ENCODE peak calls at places on chromosomes 4 and X, in five cellular contexts. V, I, K, P and T are unnamed samples.

GRCh38 chrX:2766921-2767320 is 15.1 kb downstream of the XG start:
- DNase-seq in I (no peak), K (peak), V (no peak), P (no peak), T (peak)

GRCh38 chrX:55135171-55135570 is 46.4 kb downstream of the PAGE2 start:
- DNase-seq in I (no peak), K (peak), P (peak), V (peak), T (no peak)

GRCh38 chr4:165096776-165097175 is 15.9 kb downstream of the TMEM192 start:
- DNase-seq in K (peak), I (no peak), V (peak), P (no peak), T (no peak)

GRCh38 chr4:26984896-26985295 is 124.3 kb downstream of the STIM2 start:
- DNase-seq in P (no peak), K (no peak), V (no peak), I (no peak), T (no peak)

GRCh38 chrX:110944793-110945466 is 149.3 kb upstream of the CHRDL1 start:
- DNase-seq in K (no peak), P (peak), I (peak), V (peak), T (peak)

GRCh38 chrX:77635372-77635771 is 150.6 kb downstream of the ATRX start:
- DNase-seq in K (no peak), I (no peak), V (no peak), P (no peak), T (no peak)

GRCh38 chrX:69959712-69960111 is 90.0 kb downstream of the AWAT2 start:
- DNase-seq in V (no peak), K (no peak), I (no peak), P (no peak), T (no peak)

GRCh38 chr4:54016504-54016903 is 47.9 kb downstream of the CHIC2 start:
- DNase-seq in I (no peak), P (no peak), V (no peak), K (no peak), T (no peak)

GRCh38 chr4:96766359-96766758 is 926.5 kb downstream of the PDHA2 start:
- DNase-seq in I (no peak), V (no peak), K (no peak), P (no peak), T (no peak)

GRCh38 chr4:25687763-25688162 is 32.1 kb downstream of the SLC34A2 start:
- DNase-seq in K (no peak), V (no peak), P (no peak), I (no peak), T (no peak)

GRCh38 chr4:96097040-96097607 is 257.2 kb downstream of the PDHA2 start:
- DNase-seq in P (no peak), V (peak), I (no peak), K (no peak), T (no peak)

GRCh38 chrX:40755291-40756249 is 20.2 kb upstream of the MED14 start:
- DNase-seq in K (no peak), P (no peak), I (peak), V (no peak), T (no peak)

GRCh38 chr4:872241-872981 is 46.5 kb upstream of the CPLX1 start:
- DNase-seq in P (no peak), V (no peak), I (no peak), K (no peak), T (no peak)

GRCh38 chr4:168655182-168655581 is 158.3 kb downstream of the PALLD start:
- DNase-seq in I (no peak), K (no peak), P (no peak), V (no peak), T (no peak)

GRCh38 chr4:168659971-168660465 is 163.2 kb downstream of the PALLD start:
- DNase-seq in V (no peak), P (no peak), I (no peak), K (no peak), T (no peak)

GRCh38 chr4:168656055-168656660 is 159.3 kb downstream of the PALLD start:
- DNase-seq in V (no peak), I (no peak), K (peak), P (no peak), T (peak)

GRCh38 chr4:168654206-168655174 is 157.6 kb downstream of the PALLD start:
- DNase-seq in I (no peak), V (no peak), P (no peak), K (no peak), T (no peak)

DNA sequence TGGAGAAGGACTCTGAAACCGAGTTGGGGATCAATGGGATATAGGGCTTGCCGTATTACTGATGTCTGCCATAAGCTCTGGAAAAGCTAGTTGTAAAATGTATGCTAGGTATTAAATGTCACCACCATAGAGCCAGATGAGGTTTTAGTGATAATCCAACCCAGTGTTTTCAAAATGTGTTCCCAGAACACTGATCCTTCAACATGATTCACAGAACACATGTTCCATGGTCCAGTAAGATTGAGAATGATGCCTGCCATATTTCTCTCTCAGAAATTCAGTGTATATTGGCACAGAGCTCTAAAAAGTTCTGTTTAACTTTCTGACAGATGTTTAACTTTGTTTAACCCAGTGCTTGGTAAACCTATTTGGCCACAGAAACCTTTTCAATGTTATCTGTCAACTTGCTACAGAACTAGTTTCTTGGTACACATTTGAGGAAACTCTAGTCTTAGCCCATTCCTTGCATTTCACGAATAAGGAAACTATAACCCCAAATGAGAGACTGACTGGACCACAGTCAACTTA is 160.2 kb downstream of the PALLD start:
- DNase-seq in P (no peak), I (no peak), K (no peak), V (no peak), T (no peak)
- H3K4ac ChIP-seq in P (no peak), I (no peak), K (no peak), V (no peak), T (peak)

DNA sequence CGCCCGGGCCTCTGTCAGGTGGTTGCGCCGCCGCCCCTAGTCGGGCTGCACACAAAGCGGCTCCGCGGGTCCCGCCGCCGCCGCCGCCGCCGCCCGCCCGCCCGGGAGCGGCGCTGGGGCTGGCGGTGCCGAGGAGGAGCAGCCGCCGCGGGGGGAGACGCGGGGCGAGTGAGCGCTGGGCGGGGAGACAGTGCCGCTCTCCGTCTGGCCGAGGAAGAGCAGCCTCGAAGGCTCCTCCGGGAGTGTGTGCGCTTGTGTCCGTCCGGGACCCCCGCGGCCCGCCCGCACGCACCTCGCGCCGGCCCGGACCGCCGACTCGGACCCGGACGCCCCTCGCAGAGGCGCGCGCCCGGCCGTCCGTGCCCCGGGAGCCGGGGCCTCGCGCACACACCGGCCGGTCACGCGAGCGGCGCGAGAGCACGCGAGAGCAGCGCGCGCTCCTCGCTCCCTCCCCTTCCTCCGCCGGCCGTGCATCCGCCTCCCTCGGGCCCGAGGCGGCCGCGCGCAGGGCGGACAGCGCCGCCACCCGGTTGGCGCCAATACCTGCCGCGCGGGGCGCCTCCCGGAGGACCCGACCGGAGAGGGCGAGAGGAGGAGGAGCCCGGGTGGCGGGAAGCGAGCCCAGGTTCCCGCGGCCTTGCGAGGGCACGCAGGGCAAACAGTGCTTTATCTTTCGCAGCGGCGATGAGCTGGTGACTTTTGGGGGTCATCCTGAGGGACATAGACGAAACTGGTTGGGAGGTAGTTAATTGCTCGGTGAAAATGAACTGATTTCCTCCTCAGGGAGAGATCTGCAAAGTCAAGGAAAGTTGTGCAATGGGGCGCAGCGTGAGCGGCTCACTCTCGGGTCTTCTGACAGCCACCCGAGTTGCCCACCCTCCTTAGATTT is at the start of gene PDS5A:
- DNase-seq in V (peak), P (peak), K (peak), I (peak), T (peak)
- H3K18ac ChIP-seq in V (peak), P (peak), K (peak), I (peak), T (peak)

GRCh38 chr4:40316333-40316781 is 18.8 kb upstream of the CHRNA9 start:
- DNase-seq in K (peak), V (no peak), P (no peak), I (no peak), T (peak)
- H2AFZ ChIP-seq in K (no peak), V (peak), P (no peak), I (peak), T (no peak)

DNA sequence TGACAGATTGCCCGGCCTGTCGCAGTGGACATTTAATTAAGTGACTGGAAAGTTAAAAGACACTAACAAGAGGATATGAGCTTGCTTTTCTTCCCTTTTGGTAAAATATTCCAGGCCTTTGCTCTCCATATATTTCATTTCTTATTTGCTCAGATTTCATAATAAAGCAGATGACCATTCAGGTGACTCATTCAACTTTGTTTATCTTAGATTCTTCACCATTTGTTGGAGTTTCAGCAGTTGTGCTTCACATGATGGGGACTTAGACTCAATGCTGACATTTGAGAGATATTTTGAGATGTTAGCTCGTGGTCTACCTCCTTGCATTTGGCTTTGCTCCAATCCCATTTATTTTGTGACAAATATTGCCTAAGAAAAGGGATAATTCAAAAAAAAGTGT is 312.2 kb downstream of the ARHGAP24 start:
- DNase-seq in P (no peak), I (no peak), K (peak), V (no peak), T (no peak)
- H3K4ac ChIP-seq in P (no peak), I (no peak), K (peak), V (no peak), T (no peak)

DNA sequence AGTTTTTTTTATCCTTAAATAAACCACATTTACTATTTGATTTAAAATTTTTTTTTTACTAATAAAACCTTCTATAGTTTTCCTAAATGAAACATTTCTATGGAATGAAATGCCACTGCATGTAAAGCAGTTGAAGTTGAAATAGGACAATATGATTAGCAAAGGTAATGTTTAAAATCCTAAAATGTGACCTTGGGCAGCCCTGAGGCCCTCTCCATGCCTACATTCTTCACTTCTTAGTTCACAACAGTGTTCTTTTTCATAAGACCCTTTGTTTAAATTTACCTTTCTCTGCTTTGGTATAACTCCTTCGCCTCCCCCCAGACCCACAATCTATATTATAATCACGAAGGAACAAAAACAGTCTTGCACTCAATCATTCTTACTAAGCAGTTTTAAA is 124.4 kb upstream of the NAP1L5 start:
- DNase-seq in V (no peak), I (no peak), P (no peak), K (no peak), T (no peak)
- H3K18ac ChIP-seq in V (no peak), I (no peak), P (no peak), K (no peak), T (no peak)